ENCODE peak calls at places on chromosomes 2 and 18, in four cellular contexts. R, G, P and Q are unnamed samples.

GRCh38 chr2:8578335-8579244 is 103.3 kb upstream of the ID2 start:
- DNase-seq in P (no peak), G (no peak), R (no peak), Q (no peak)

GRCh38 chr2:106053581-106053980 is 140.5 kb downstream of the UXS1 start:
- DNase-seq in R (no peak), P (no peak), G (no peak), Q (no peak)

GRCh38 chr18:43719264-43719795 is 442.0 kb upstream of the SYT4 start:
- DNase-seq in G (no peak), P (no peak), R (no peak), Q (no peak)

GRCh38 chr2:178912416-178913056 is 105.3 kb upstream of the TTN start:
- DNase-seq in R (no peak), P (no peak), G (no peak), Q (no peak)

GRCh38 chr2:192197387-192197786 is 2.7 kb upstream of the TMEFF2 start:
- DNase-seq in R (no peak), P (no peak), G (no peak), Q (no peak)

GRCh38 chr2:202193881-202194353 is 44.5 kb downstream of the SUMO1 start:
- DNase-seq in R (peak; percentile 47), P (no peak), G (no peak), Q (peak; percentile 60)

GRCh38 chr2:40155728-40156127 is 296.2 kb downstream of the SLC8A1 start:
- DNase-seq in R (no peak), G (no peak), P (no peak), Q (peak; percentile 53)

GRCh38 chr2:157190151-157190550 is 67.4 kb upstream of the GALNT5 start:
- DNase-seq in G (no peak), R (no peak), P (no peak), Q (no peak)

GRCh38 chr2:186695081-186695756 is 1.4 kb downstream of the FAM171B start:
- DNase-seq in R (no peak), G (no peak), P (peak; percentile 44), Q (no peak)

GRCh38 chr18:12645751-12646203 is 12.1 kb downstream of the SPIRE1 start:
- DNase-seq in G (no peak), P (no peak), R (no peak), Q (no peak)

GRCh38 chr18:62033207-62033606 is 140.4 kb upstream of the RNF152 start:
- DNase-seq in P (no peak), R (no peak), G (no peak), Q (no peak)

GRCh38 chr2:168203762-168204693 is 43.4 kb downstream of the STK39 start:
- DNase-seq in G (no peak), R (no peak), P (no peak), Q (no peak)

DNA sequence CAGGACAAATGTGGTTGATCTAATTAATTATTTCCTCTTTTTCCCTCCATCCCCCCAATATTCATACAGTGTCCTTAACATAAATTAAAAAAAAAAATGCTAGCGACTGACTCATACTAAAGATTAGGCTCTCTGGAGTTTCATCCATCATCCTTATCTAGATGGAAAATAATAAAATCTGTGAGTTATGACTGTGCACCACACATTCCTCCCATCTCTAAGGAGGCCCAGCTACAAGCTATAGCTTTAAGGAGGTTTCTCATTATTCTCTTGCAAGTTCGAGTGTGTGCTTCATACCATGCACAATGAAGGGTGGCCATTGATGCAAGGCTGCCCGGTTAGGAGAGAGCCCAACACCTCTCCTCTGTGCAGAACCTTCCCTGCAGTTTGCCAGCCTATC is 77.3 kb downstream of the XDH start:
- DNase-seq in R (no peak), G (no peak), P (no peak), Q (peak; percentile 86)
- H3K27ac ChIP-seq in R (no peak overlapping the region), G (no peak overlapping the region), P (no peak overlapping the region), Q (no peak overlapping the region)

DNA sequence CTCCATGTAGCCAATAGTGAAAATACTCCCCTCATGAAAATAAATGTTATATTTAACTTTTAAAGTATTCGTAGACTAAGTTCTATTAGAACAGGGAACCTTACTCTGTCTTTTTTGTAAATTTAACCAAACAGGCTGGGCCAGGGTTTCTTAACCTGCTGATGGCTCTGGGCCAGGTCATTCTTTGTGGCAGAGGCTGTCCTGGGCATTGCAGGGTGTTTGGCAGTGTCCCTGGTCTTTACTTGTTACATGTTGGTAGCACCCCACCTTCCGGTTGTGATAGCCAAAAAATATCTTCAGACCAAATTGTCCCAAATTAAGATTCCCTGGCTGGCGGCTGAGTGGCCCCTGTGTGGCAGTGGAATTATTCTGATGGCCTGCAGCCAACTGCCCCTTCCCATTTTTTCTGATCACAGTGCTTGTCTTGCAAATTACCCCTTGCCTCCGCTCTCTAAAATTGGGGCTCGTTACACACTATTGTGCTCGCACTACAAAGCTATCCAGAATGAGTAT is 216.7 kb downstream of the SH3RF3 start:
- DNase-seq in G (no peak), R (no peak), P (no peak), Q (peak; percentile 74)
- TF ChIP-seq POLR2AphosphoS5 in G (no peak), R (no peak), P (no peak), Q (no peak)

DNA sequence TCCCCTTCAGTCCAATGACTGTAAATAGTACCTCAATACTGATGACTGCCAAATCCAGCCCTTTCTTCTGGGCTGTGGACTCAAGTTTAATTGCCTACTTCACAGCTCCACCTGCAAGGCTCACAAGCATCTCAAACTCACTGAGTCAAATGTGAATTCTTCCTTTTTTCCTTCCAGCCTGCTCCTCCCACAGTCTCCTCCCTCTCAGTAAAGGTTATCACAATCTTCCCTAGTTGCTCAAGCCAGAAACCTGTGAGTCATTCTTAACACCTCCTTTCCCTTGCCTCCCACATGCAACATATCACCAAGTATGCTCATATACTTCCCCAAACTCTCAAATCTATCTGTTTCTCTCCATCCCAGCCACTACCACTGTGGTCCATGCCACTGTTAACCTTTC is 3.7 kb upstream of the MFSD6 start:
- DNase-seq in G (no peak), R (no peak), P (no peak), Q (no peak)
- H3K27ac ChIP-seq in G (peak overlapping the region; percentile 19), R (no peak overlapping the region), P (no peak overlapping the region), Q (no peak overlapping the region)

GRCh38 chr2:42962521-42962953 is 170.2 kb upstream of the HAAO start:
- DNase-seq in P (no peak), R (no peak), G (no peak), Q (no peak)

GRCh38 chr2:42961948-42962347 is 169.6 kb upstream of the HAAO start:
- DNase-seq in P (no peak), G (no peak), R (no peak), Q (no peak)

GRCh38 chr2:42959993-42960834 is 167.8 kb upstream of the HAAO start:
- DNase-seq in R (no peak), G (no peak), P (no peak), Q (no peak)

GRCh38 chr2:42960835-42961165 is 168.4 kb upstream of the HAAO start:
- DNase-seq in G (no peak), R (no peak), P (no peak), Q (no peak)

GRCh38 chr2:42961385-42961800 is 169.0 kb upstream of the HAAO start:
- DNase-seq in R (no peak), G (no peak), P (no peak), Q (peak; percentile 95)
- TF ChIP-seq POLR2AphosphoS5 in R (no peak), G (peak; percentile 30), P (no peak), Q (peak; percentile 70)

GRCh38 chr2:43028188-43028587 is 198.2 kb downstream of the ZFP36L2 start:
- DNase-seq in R (no peak), G (no peak), P (no peak), Q (no peak)
- H3K27ac ChIP-seq in R (no peak overlapping the region), G (no peak overlapping the region), P (no peak overlapping the region), Q (no peak overlapping the region)

DNA sequence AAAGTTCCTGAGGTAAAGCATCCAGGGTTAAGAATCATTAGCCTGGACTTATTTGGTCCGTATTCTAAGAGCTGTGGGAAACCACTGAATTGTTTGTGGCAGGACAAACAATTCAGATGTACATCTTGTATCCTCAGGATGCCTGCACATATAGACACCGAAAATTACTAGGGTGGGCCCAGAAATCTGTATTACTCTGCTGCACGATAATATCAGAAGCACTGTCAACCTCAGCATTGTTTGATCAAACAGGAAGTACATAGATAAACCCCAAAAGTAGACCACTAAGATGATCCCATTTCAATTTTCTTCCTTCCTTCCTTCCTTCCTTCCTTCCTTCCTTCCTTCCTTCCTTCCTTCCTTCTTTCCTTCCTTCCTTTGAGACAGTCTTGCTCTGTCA is 34.2 kb upstream of the SPRED2 start:
- DNase-seq in R (no peak), G (no peak), P (no peak), Q (no peak)
- TF ChIP-seq POLR2AphosphoS5 in R (no peak), G (no peak), P (no peak), Q (no peak)

GRCh38 chr2:55364189-55365055 is 55.2 kb downstream of the CCDC88A start:
- DNase-seq in P (no peak), R (no peak), G (no peak), Q (no peak)
- H3K27ac ChIP-seq in P (no peak overlapping the region), R (no peak overlapping the region), G (no peak overlapping the region), Q (peak overlapping the region; percentile 49)